ENCODE peak calls at places on chromosomes 4 and X, in five cellular contexts. T is GM12864, X is occipital lobe, Q is NCI-H774, M is sigmoid colon. K is an unnamed sample.

GRCh38 chrX:13891367-13892146 is 74.7 kb upstream of the GPM6B start:
- DNase-seq in X (peak), T (no peak), Q (no peak), M (no peak), K (no peak)

GRCh38 chrX:44873415-44874270 is 655 bp downstream of the KDM6A start:
- DNase-seq in Q (peak), X (peak), T (no peak), M (peak), K (peak)

GRCh38 chrX:20116575-20117240 is at the start of gene MAP7D2:
- DNase-seq in T (no peak), M (no peak), Q (no peak), X (peak), K (no peak)

GRCh38 chrX:23333842-23334535 is 660 bp upstream of the PTCHD1 start:
- DNase-seq in T (no peak), X (no peak), Q (no peak), M (peak), K (peak)

GRCh38 chr4:2362286-2363055 is 56.0 kb downstream of the ZFYVE28 start:
- DNase-seq in Q (no peak), M (peak), X (no peak), T (no peak), K (no peak)

GRCh38 chr4:75834772-75835154 is 67.5 kb downstream of the PPEF2 start:
- DNase-seq in Q (no peak), M (no peak), T (no peak), X (no peak), K (no peak)

GRCh38 chr4:100240008-100240407 is 49.7 kb upstream of the DDIT4L start:
- DNase-seq in Q (no peak), M (no peak), X (no peak), T (no peak), K (no peak)

GRCh38 chr4:88188738-88189417 is 30.4 kb upstream of the ABCG2 start:
- DNase-seq in T (no peak), M (no peak), Q (no peak), X (no peak), K (peak)

GRCh38 chr4:155960522-155960921 is 6.9 kb upstream of the CTSO start:
- DNase-seq in T (no peak), M (no peak), Q (no peak), X (no peak), K (peak)

GRCh38 chr4:123453006-123453685 is 56.6 kb downstream of the SPRY1 start:
- DNase-seq in Q (no peak), T (no peak), M (no peak), X (no peak), K (peak)

GRCh38 chrX:25278341-25278740 is 262.6 kb upstream of the ARX start:
- DNase-seq in M (no peak), X (no peak), T (no peak), Q (no peak), K (no peak)

GRCh38 chr4:139311909-139312308 is 9.6 kb upstream of the NDUFC1 start:
- DNase-seq in M (no peak), T (no peak), X (no peak), Q (no peak), K (no peak)

GRCh38 chr4:2266181-2266580 is 4.3 kb upstream of the MXD4 start:
- DNase-seq in M (peak), Q (no peak), T (no peak), X (peak), K (no peak)

GRCh38 chr4:117447925-117448324 is 362.5 kb upstream of the TRAM1L1 start:
- DNase-seq in T (no peak), M (no peak), Q (no peak), X (no peak), K (peak)

GRCh38 chr4:10703146-10703545 is 18.6 kb upstream of the CLNK start:
- DNase-seq in Q (no peak), M (no peak), T (no peak), X (no peak), K (peak)

GRCh38 chrX:34528081-34528480 is 129.0 kb downstream of the TMEM47 start:
- DNase-seq in M (no peak), T (no peak), Q (no peak), X (no peak), K (peak)

K was measured in epithelial cell of esophagus.